ENCODE peak calls at places on chromosomes 4 and X, in four cellular contexts. Z is tibial nerve, V is adrenal gland, S is dermis blood vessel endothelial cell. P is an unnamed sample.

GRCh38 chrX:2497961-2498780 is 2.6 kb downstream of the DHRSX start:
- DNase-seq in Z (no peak), V (no peak), S (peak; percentile 35), P (no peak)

GRCh38 chr4:128483041-128483440 is 195.4 kb upstream of the PGRMC2 start:
- DNase-seq in Z (no peak), V (no peak), S (peak; percentile 38), P (no peak)

GRCh38 chr4:164536829-164537228 is 217.1 kb upstream of the SMIM31 start:
- DNase-seq in Z (no peak), V (peak; percentile 64), S (no peak), P (no peak)

GRCh38 chrX:103941201-103941975 is 21.0 kb upstream of the TMSB15B start:
- DNase-seq in Z (no peak), V (no peak), S (peak; percentile 63), P (no peak)

GRCh38 chrX:118751950-118752783 is 24.8 kb downstream of the IL13RA1 start:
- DNase-seq in Z (no peak), V (no peak), S (peak; percentile 73), P (no peak)

GRCh38 chr4:142656178-142656577 is 189.9 kb downstream of the INPP4B start:
- DNase-seq in Z (no peak), V (no peak), S (peak; percentile 13), P (no peak)

GRCh38 chrX:129772796-129773431 is 6.8 kb upstream of the SASH3 start:
- DNase-seq in Z (no peak), V (peak; percentile 60), S (peak; percentile 12), P (no peak)

GRCh38 chrX:56793533-56794320 is 64.7 kb downstream of the NBDY start:
- DNase-seq in Z (no peak), V (peak; percentile 33), S (peak; percentile 49), P (no peak)

GRCh38 chrX:40158036-40158706 is 60.4 kb upstream of the BCOR start:
- DNase-seq in Z (no peak), V (no peak), S (peak; percentile 56), P (no peak)